ENCODE peak calls at places on chromosomes 11 and 22, in four cellular contexts. One of them, this sample, is unnamed.

GRCh38 chr22:49544286-49544685 is 283.4 kb downstream of the BRD1 start:
- DNase-seq in H1: no peak
- DNase-seq in mesendoderm: no peak
- DNase-seq in H9: no peak
- DNase-seq in this sample: no peak

GRCh38 chr11:34300571-34301295 is 57.1 kb downstream of the ABTB2 start:
- DNase-seq in H1: no peak
- DNase-seq in mesendoderm: no peak
- DNase-seq in H9: no peak
- DNase-seq in this sample: no peak

GRCh38 chr11:18203723-18204122 is 31.1 kb downstream of the MRGPRX4 start:
- DNase-seq in H1: peak; percentile 58
- DNase-seq in mesendoderm: peak; percentile 78
- DNase-seq in H9: peak; percentile 80
- DNase-seq in this sample: peak; percentile 14

GRCh38 chr11:58636587-58636986 is 14.1 kb downstream of the CNTF start:
- DNase-seq in H1: no peak
- DNase-seq in mesendoderm: no peak
- DNase-seq in H9: no peak
- DNase-seq in this sample: no peak

GRCh38 chr11:70694371-70694770 is 296.0 kb downstream of the CTTN start:
- DNase-seq in H1: no peak
- DNase-seq in mesendoderm: no peak
- DNase-seq in H9: no peak
- DNase-seq in this sample: no peak

GRCh38 chr22:27686534-27686933 is 115.0 kb downstream of the MN1 start:
- DNase-seq in H1: no peak
- DNase-seq in mesendoderm: no peak
- DNase-seq in H9: no peak
- DNase-seq in this sample: peak; percentile 85

GRCh38 chr11:122115520-122116343 is at the start of gene BLID:
- DNase-seq in H1: peak; percentile 74
- DNase-seq in mesendoderm: peak; percentile 70
- DNase-seq in H9: peak; percentile 73
- DNase-seq in this sample: peak; percentile 46

GRCh38 chr22:37674951-37675929 is at the start of gene LGALS1:
- DNase-seq in H1: peak; percentile 73
- DNase-seq in mesendoderm: peak; percentile 64
- DNase-seq in H9: peak; percentile 86
- DNase-seq in this sample: peak; percentile 97

GRCh38 chr22:48753752-48754517 is 1073.7 kb downstream of the BRD1 start:
- DNase-seq in H1: no peak
- DNase-seq in mesendoderm: no peak
- DNase-seq in H9: no peak
- DNase-seq in this sample: no peak

GRCh38 chr11:134560066-134560465 is 148.0 kb upstream of the B3GAT1 start:
- DNase-seq in H1: no peak
- DNase-seq in mesendoderm: no peak
- DNase-seq in H9: no peak
- DNase-seq in this sample: no peak

GRCh38 chr11:80620867-80621266 is 1180.0 kb upstream of the TENM4 start:
- DNase-seq in H1: no peak
- DNase-seq in mesendoderm: no peak
- DNase-seq in H9: no peak
- DNase-seq in this sample: no peak

GRCh38 chr11:80616070-80616800 is 1175.4 kb upstream of the TENM4 start:
- DNase-seq in H1: no peak
- DNase-seq in mesendoderm: no peak
- DNase-seq in H9: no peak
- DNase-seq in this sample: no peak

GRCh38 chr11:80621871-80622270 is 1181.0 kb upstream of the TENM4 start:
- DNase-seq in H1: no peak
- DNase-seq in mesendoderm: no peak
- DNase-seq in H9: no peak
- DNase-seq in this sample: no peak

GRCh38 chr11:80613630-80614029 is 1172.8 kb upstream of the TENM4 start:
- DNase-seq in H1: no peak
- DNase-seq in mesendoderm: no peak
- DNase-seq in H9: no peak
- DNase-seq in this sample: no peak

GRCh38 chr11:80617156-80617555 is 1176.3 kb upstream of the TENM4 start:
- DNase-seq in H1: no peak
- DNase-seq in mesendoderm: no peak
- DNase-seq in H9: no peak
- DNase-seq in this sample: no peak
- H4K5ac ChIP-seq in H1: no peak overlapping the region
- H4K5ac ChIP-seq in mesendoderm: no peak overlapping the region
- H4K5ac ChIP-seq in H9: no peak overlapping the region
- H4K5ac ChIP-seq in this sample: no peak overlapping the region

GRCh38 chr11:2450321-2451041 is 5.7 kb downstream of the KCNQ1 start:
- DNase-seq in H1: no peak
- DNase-seq in mesendoderm: no peak
- DNase-seq in H9: no peak
- DNase-seq in this sample: no peak

GRCh38 chr11:2447951-2448650 is 3.3 kb downstream of the KCNQ1 start:
- DNase-seq in H1: no peak
- DNase-seq in mesendoderm: no peak
- DNase-seq in H9: no peak
- DNase-seq in this sample: no peak

GRCh38 chr11:2447253-2447950 is 2.6 kb downstream of the KCNQ1 start:
- DNase-seq in H1: no peak
- DNase-seq in mesendoderm: no peak
- DNase-seq in H9: no peak
- DNase-seq in this sample: no peak

GRCh38 chr11:2449548-2450320 is 4.9 kb downstream of the KCNQ1 start:
- DNase-seq in H1: no peak
- DNase-seq in mesendoderm: no peak
- DNase-seq in H9: no peak
- DNase-seq in this sample: no peak

DNA sequence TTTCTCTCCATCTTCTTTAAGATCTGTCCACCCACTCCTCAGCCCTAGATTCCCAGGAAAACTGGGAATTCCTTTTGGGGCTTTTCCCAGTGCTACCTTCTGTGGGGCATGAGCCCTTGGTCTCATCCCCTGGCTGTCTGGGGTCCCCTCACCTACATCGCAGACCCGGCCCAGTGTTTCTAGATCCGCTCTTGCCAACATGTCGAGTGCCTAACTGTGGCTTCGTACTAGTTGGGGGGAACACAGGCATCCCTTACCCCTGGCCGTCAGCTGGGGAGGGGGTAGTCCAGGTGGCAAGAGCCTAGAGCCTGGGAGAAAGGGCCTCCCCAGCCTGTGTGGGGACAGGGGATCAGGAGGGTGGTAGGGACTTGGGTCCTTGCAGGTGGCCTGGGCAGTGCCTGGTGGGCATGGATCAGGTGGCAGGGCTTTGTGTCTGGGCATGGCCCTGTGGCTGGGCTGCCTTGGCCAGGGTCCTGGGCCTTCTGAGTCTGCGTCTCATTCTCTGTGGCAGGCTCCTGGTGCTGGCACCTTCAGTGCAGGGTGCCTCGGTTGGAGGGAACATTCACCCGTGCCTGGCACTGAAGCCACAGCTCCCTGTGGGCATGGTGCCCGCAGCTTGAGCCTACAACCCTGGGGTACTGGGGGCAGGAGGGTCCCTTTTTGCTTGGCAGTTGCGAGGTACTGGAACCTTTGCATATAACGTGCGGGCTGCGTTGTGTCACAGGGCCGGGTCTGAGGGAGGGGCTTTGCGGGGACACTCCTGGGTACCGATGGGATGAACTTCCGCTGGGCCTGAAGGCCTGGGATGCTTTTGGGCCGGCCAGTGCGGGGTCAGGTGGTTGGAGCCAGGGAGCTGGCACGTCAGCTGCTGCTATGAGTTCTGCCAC is 4.1 kb downstream of the KCNQ1 start:
- DNase-seq in H1: no peak
- DNase-seq in mesendoderm: no peak
- DNase-seq in H9: no peak
- DNase-seq in this sample: no peak
- H4K5ac ChIP-seq in H1: no peak overlapping the region
- H4K5ac ChIP-seq in mesendoderm: no peak overlapping the region
- H4K5ac ChIP-seq in H9: no peak overlapping the region
- H4K5ac ChIP-seq in this sample: no peak overlapping the region

DNA sequence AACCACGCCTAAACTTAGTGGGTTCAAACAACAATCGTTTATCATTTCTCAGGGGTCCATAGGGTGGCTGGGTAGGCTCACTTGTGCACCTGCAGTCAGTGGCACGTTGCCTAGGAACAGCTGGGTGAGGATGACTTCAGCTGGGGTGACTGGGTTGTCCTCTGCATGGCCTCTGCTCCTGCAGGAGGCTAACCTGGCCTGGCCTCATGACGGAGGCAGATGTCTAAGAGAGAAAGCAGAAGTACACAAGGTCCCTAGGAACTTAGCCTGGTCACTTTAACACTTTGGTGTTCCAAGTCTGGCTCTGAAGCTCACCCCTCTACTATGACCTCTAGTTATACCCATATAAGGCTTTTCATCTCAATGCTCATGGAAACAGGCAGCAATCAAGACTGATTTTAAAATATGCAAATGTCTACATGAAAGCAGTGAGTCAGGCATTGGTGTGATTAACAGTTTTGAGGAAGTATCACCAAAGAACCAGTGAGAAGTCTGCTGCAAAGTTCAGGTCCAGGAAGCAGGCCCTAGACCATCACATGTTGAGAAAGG is 10.8 kb downstream of the OLFML1 start:
- DNase-seq in H1: no peak
- DNase-seq in mesendoderm: no peak
- DNase-seq in H9: no peak
- DNase-seq in this sample: no peak
- H4K5ac ChIP-seq in H1: no peak overlapping the region
- H4K5ac ChIP-seq in mesendoderm: no peak overlapping the region
- H4K5ac ChIP-seq in H9: no peak overlapping the region
- H4K5ac ChIP-seq in this sample: no peak overlapping the region

GRCh38 chr11:7573558-7574296 is 59.9 kb downstream of the PPFIBP2 start:
- DNase-seq in H1: no peak
- DNase-seq in mesendoderm: peak; percentile 98
- DNase-seq in H9: peak; percentile 57
- DNase-seq in this sample: no peak
- H4K5ac ChIP-seq in H1: peak overlapping the region; percentile 1
- H4K5ac ChIP-seq in mesendoderm: no peak overlapping the region
- H4K5ac ChIP-seq in H9: no peak overlapping the region
- H4K5ac ChIP-seq in this sample: peak overlapping the region; percentile 69

DNA sequence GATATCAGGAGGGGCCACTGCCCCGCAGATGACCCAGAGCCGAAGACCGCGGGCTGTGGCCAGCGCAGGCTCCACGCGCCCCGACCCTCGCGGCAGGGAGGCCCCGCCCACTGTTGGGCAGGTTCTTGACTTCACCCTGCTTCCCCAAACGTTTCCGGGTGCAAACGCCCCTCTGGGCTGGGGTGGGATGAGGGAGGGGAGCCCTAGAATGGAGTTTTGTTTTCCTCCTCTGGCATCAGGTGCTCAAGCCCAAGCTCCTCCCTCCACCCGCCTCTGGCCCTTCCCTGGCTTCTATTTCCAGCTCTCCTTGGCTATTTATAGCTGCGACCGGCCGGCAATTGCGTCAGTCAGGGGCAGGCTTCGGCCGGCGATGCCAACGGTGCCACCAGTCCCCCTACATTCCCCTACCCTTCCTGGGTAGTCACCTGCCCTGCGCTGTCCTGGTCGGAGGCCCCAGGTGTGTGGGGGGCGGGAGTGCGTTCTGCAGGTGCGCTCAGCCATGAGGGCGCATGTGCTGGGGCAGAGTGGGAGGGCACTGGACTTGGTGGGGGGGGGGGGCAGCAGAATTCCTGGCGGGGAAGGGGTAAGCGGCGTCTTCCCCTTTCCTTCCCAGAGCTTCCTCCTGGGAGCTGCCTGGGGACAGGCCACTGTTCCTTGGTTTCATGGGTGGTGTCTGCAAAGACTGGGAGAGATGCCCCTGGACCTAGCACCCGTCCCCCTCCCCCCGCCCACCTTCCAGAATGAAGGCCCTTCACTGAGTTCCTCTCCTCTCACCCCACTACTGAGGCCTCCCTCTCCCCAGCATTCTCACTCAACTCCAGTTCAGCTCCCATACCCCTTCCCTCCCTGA is 23.6 kb downstream of the DUSP8 start:
- DNase-seq in H1: peak; percentile 81
- DNase-seq in mesendoderm: peak; percentile 56
- DNase-seq in H9: peak; percentile 83
- DNase-seq in this sample: peak; percentile 42
- H4K5ac ChIP-seq in H1: peak overlapping the region; percentile 72
- H4K5ac ChIP-seq in mesendoderm: no peak overlapping the region
- H4K5ac ChIP-seq in H9: no peak overlapping the region
- H4K5ac ChIP-seq in this sample: no peak overlapping the region

GRCh38 chr22:43301866-43302265 is 41.3 kb downstream of the SCUBE1 start:
- DNase-seq in H1: no peak
- DNase-seq in mesendoderm: no peak
- DNase-seq in H9: no peak
- DNase-seq in this sample: no peak
- H4K5ac ChIP-seq in H1: no peak overlapping the region
- H4K5ac ChIP-seq in mesendoderm: no peak overlapping the region
- H4K5ac ChIP-seq in H9: no peak overlapping the region
- H4K5ac ChIP-seq in this sample: no peak overlapping the region

DNA sequence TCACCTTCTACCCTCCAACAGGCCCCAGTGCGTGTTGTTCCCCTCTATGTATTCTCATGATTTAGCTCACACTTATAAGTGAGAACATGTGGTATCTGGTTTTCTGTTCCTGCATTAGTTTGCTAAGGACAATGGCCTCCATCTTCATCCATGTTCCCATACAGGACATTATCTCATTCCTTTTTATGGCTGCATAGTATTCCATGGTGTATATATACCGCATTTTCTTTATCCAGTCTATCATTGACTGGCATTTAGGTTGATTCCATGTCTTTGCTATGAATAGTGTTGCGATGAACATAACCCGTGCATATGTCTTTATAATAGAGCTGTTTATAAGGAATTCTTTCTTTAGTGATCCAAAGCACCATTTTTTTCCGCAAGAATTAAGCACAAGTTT is 28.5 kb upstream of the TLCD5 start:
- DNase-seq in H1: no peak
- DNase-seq in mesendoderm: no peak
- DNase-seq in H9: no peak
- DNase-seq in this sample: no peak
- H4K5ac ChIP-seq in H1: no peak overlapping the region
- H4K5ac ChIP-seq in mesendoderm: no peak overlapping the region
- H4K5ac ChIP-seq in H9: no peak overlapping the region
- H4K5ac ChIP-seq in this sample: no peak overlapping the region

GRCh38 chr11:128300785-128301184 is 286.6 kb downstream of the ETS1 start:
- DNase-seq in H1: no peak
- DNase-seq in mesendoderm: no peak
- DNase-seq in H9: no peak
- DNase-seq in this sample: no peak
- H4K5ac ChIP-seq in H1: no peak overlapping the region
- H4K5ac ChIP-seq in mesendoderm: no peak overlapping the region
- H4K5ac ChIP-seq in H9: no peak overlapping the region
- H4K5ac ChIP-seq in this sample: no peak overlapping the region

DNA sequence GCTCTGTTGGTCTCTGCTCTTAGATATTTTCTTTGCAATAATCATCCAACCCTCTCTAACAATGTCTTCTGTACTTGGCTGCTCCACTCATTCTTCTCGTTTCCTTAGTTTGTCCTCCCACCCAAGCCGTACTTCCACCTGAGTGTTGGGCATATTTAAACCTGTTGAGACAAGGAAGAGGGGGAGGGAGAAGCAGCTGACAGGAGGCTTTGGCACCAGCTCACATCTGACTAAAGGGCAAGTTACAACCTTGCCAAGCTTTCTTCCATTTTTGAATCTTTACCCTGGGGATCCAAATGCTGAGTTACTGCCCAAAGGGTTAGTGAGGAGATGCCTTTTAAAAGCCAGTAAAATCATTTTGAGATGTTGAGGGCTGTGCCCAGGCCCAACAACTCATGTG is 114.2 kb upstream of the SESN3 start:
- DNase-seq in H1: no peak
- DNase-seq in mesendoderm: no peak
- DNase-seq in H9: no peak
- DNase-seq in this sample: no peak
- H4K5ac ChIP-seq in H1: no peak overlapping the region
- H4K5ac ChIP-seq in mesendoderm: no peak overlapping the region
- H4K5ac ChIP-seq in H9: no peak overlapping the region
- H4K5ac ChIP-seq in this sample: no peak overlapping the region

GRCh38 chr22:46017166-46017565 is 40.2 kb upstream of the WNT7B start:
- DNase-seq in H1: no peak
- DNase-seq in mesendoderm: no peak
- DNase-seq in H9: no peak
- DNase-seq in this sample: peak; percentile 28
- H4K5ac ChIP-seq in H1: no peak overlapping the region
- H4K5ac ChIP-seq in mesendoderm: no peak overlapping the region
- H4K5ac ChIP-seq in H9: no peak overlapping the region
- H4K5ac ChIP-seq in this sample: no peak overlapping the region

This sample was measured in IMR-90.